ENCODE peak calls at places on chromosomes 6 and 20, in five cellular contexts. One of them, this sample, is unnamed.

GRCh38 chr6:76592561-76592960 is 520.1 kb upstream of the IMPG1 start:
- DNase-seq in stomach: no peak
- DNase-seq in transverse colon: no peak
- DNase-seq in sigmoid colon: no peak
- DNase-seq in uterus: no peak
- DNase-seq in this sample: no peak

GRCh38 chr6:32244946-32245398 is 21.1 kb upstream of the NOTCH4 start:
- DNase-seq in stomach: peak
- DNase-seq in transverse colon: peak
- DNase-seq in sigmoid colon: peak
- DNase-seq in uterus: peak
- DNase-seq in this sample: peak

GRCh38 chr6:9250852-9251251 is 815.5 kb upstream of the SLC35B3 start:
- DNase-seq in stomach: peak
- DNase-seq in transverse colon: peak
- DNase-seq in sigmoid colon: no peak
- DNase-seq in uterus: no peak
- DNase-seq in this sample: no peak

GRCh38 chr20:45157977-45158376 is 16.7 kb upstream of the PI3 start:
- DNase-seq in stomach: no peak
- DNase-seq in transverse colon: no peak
- DNase-seq in sigmoid colon: no peak
- DNase-seq in uterus: no peak
- DNase-seq in this sample: no peak

GRCh38 chr6:91412532-91412931 is 825.7 kb upstream of the MAP3K7 start:
- DNase-seq in stomach: no peak
- DNase-seq in transverse colon: no peak
- DNase-seq in sigmoid colon: no peak
- DNase-seq in uterus: no peak
- DNase-seq in this sample: no peak

GRCh38 chr6:145962581-145962980 is 1.6 kb downstream of the SHPRH start:
- DNase-seq in stomach: no peak
- DNase-seq in transverse colon: no peak
- DNase-seq in sigmoid colon: no peak
- DNase-seq in uterus: no peak
- DNase-seq in this sample: peak

GRCh38 chr6:41775293-41775882 is 4.3 kb downstream of the FRS3 start:
- DNase-seq in stomach: no peak
- DNase-seq in transverse colon: no peak
- DNase-seq in sigmoid colon: no peak
- DNase-seq in uterus: no peak
- DNase-seq in this sample: no peak

GRCh38 chr6:159480471-159480870 is 212.6 kb downstream of the SOD2 start:
- DNase-seq in stomach: no peak
- DNase-seq in transverse colon: no peak
- DNase-seq in sigmoid colon: no peak
- DNase-seq in uterus: no peak
- DNase-seq in this sample: no peak

GRCh38 chr6:62086047-62086446 is 200.0 kb downstream of the KHDRBS2 start:
- DNase-seq in stomach: no peak
- DNase-seq in transverse colon: no peak
- DNase-seq in sigmoid colon: no peak
- DNase-seq in uterus: no peak
- DNase-seq in this sample: no peak

GRCh38 chr6:137089305-137089704 is 44.5 kb upstream of the IL20RA start:
- DNase-seq in stomach: peak
- DNase-seq in transverse colon: peak
- DNase-seq in sigmoid colon: no peak
- DNase-seq in uterus: no peak
- DNase-seq in this sample: no peak

DNA sequence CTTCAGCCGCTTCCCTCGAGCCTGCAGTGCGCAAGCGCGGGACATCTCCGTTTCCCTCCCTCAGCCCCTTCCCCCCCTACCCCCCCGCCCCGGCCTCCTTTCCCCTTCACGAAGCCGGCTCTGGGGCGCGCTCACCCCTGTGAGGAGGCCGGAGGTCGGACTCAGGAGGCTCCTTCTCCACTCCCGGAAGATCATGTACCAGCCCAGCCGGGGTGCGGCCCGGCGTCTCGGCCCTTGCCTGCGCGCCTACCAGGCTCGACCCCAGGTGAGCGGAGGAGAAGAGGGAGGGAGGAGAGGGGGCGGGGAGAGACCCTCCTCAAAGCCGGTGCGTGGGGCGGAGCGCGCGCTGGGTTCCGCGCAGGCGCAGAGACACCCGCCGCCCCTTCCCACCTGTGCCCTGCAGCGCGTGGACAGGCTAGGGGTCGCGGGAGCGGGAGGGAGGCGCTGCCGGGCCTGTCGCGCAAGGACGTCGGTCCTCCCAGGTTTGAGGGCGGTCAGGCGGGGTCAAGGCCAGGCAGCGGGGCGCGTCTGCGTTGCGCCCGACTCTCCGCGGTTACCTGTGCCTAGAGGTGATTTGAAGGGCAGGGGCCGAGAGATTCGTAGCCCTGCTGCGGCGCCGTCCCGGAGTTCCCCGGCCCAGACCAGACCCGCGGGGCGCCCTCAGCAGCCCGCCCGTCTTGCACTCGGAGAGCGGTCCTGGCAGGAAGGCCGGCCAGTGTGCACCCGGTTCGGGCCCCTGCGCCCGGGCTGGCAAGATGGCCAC is at the start of gene C6orf136:
- DNase-seq in stomach: peak
- DNase-seq in transverse colon: peak
- DNase-seq in sigmoid colon: peak
- DNase-seq in uterus: peak
- DNase-seq in this sample: peak
- TF ChIP-seq POLR2A in stomach: no peak
- TF ChIP-seq POLR2A in transverse colon: peak
- TF ChIP-seq POLR2A in sigmoid colon: peak
- TF ChIP-seq POLR2A in uterus: peak
- TF ChIP-seq POLR2A in this sample: peak

GRCh38 chr20:58308290-58308679 is 1.2 kb upstream of the RAB22A start:
- DNase-seq in stomach: no peak
- DNase-seq in transverse colon: no peak
- DNase-seq in sigmoid colon: no peak
- DNase-seq in uterus: no peak
- DNase-seq in this sample: peak

GRCh38 chr20:58307270-58307669 is 2.2 kb upstream of the RAB22A start:
- DNase-seq in stomach: no peak
- DNase-seq in transverse colon: no peak
- DNase-seq in sigmoid colon: no peak
- DNase-seq in uterus: no peak
- DNase-seq in this sample: no peak

GRCh38 chr20:58310291-58310782 is 822 bp downstream of the RAB22A start:
- DNase-seq in stomach: no peak
- DNase-seq in transverse colon: no peak
- DNase-seq in sigmoid colon: no peak
- DNase-seq in uterus: no peak
- DNase-seq in this sample: no peak

GRCh38 chr20:58309607-58310290 is at the start of gene RAB22A:
- DNase-seq in stomach: peak
- DNase-seq in transverse colon: peak
- DNase-seq in sigmoid colon: peak
- DNase-seq in uterus: peak
- DNase-seq in this sample: peak

DNA sequence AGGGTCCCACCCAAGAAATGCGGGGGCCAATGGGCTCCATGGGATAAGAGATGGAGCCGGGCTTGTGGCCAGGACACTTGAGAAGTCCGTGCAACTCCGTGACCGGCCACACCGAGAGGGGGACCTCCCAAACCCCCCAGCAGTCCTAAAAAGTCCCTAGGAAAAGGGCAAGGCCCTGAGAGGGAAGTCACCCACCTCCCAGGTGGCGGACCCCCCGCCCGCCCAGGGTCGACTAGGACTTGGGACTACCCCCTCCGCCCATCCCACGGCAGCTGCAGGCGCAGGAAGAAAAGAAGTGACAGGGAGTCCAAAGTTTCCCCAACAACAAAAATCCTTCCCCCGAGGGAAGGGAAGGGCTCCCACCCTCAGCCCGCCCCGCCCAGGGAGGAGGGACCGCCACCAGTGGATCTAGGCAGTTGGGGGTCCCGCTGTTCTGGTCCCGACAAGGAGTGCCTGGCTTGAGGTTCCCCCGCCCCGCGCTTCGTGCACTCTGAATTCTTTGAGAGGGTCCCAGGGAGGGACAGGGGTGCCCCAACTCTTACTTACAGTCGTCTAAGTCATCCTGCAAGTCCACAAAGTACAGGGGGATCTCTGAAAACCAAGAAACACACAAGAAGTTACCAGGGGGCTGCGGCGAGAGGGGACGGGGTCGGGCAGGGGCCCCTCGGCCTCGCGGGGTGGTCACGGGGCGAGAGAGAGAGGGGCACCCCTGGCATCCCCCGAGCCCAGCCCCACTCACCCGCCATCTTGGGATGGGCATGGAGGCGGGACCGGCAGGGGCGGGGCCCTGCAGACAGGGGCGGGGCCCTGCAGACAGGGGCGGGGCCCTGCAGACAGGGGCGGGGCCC is 611 bp upstream of the RAB22A start:
- DNase-seq in stomach: no peak
- DNase-seq in transverse colon: peak
- DNase-seq in sigmoid colon: peak
- DNase-seq in uterus: peak
- DNase-seq in this sample: peak
- TF ChIP-seq POLR2A in stomach: no peak
- TF ChIP-seq POLR2A in transverse colon: peak
- TF ChIP-seq POLR2A in sigmoid colon: no peak
- TF ChIP-seq POLR2A in uterus: no peak
- TF ChIP-seq POLR2A in this sample: no peak

DNA sequence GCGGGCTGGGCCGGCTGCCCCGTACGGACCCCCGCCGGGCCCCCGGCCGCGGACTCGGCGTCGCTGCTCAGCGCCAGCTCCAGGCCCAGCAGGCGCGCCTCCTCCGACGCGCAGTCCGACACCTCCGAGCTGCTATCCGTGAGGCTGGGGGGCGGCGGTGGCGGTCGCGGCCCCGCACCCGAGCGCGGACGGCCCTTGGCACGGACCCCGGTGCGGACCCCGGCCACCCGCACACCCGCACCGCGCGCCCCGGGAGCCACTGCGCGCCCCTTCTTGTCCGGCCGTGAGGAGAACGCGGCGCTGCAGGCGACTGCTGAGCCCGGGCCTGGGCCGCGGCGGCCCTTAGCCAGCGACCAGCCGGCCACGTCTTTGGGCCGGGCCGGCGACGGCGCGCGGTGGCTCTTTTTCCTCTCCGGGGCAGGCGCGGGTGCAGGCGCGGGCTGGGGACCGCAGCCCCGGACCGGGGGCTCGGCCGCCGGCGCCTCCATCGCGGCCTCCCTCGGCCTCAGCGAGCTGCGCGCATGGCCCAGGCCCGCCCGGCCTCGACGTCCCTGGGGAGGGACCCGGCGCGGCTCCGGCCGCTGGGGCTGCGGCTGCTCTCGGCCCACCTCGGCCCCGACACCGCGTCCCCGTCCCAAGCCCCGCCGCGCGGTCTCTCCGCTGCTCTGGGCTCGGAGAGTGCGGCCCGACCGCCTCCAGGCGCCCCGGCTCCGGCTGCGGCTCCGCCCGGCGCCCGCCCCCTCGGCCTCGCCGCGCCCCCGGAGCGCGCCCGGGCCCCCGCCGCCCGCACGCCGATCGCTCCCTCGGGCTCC is 12.9 kb upstream of the TLDC2 start:
- DNase-seq in stomach: no peak
- DNase-seq in transverse colon: no peak
- DNase-seq in sigmoid colon: no peak
- DNase-seq in uterus: no peak
- DNase-seq in this sample: peak
- TF ChIP-seq POLR2A in stomach: no peak
- TF ChIP-seq POLR2A in transverse colon: no peak
- TF ChIP-seq POLR2A in sigmoid colon: no peak
- TF ChIP-seq POLR2A in uterus: peak
- TF ChIP-seq POLR2A in this sample: no peak

DNA sequence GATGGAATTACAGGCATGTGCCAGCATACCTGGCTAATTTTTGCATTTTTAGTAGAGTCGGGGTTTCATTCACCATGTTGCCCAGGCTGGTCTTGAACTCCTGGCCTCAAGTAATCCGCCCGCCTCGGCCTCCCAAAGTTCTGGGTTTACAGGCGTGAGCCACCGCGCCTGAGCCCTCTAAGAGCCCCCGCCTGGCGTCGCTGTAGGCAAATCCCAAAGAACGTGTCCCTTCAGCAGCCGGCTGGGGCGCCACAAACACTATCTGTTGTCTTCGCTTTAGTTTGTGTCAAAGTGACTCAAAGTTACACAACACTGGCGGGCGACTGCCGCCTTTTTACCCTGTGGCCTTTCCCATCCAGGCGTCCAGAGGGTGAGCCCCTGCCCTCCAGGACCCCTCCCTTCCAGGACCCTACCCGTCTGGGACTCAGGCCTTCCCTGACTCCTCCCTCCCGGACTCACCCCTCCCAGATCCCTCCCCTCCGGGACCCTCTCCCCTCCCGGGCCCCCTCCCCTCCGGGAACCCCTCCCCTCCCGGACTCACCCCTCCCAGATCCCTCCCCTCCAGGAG is 940 bp upstream of the ADRM1 start:
- DNase-seq in stomach: peak
- DNase-seq in transverse colon: peak
- DNase-seq in sigmoid colon: peak
- DNase-seq in uterus: peak
- DNase-seq in this sample: peak
- TF ChIP-seq POLR2A in stomach: no peak
- TF ChIP-seq POLR2A in transverse colon: peak
- TF ChIP-seq POLR2A in sigmoid colon: no peak
- TF ChIP-seq POLR2A in uterus: peak
- TF ChIP-seq POLR2A in this sample: no peak

GRCh38 chr6:144285798-144286502 is 815 bp downstream of the UTRN start:
- DNase-seq in stomach: peak
- DNase-seq in transverse colon: peak
- DNase-seq in sigmoid colon: peak
- DNase-seq in uterus: peak
- DNase-seq in this sample: peak

GRCh38 chr6:144289006-144289405 is 3.9 kb downstream of the UTRN start:
- DNase-seq in stomach: no peak
- DNase-seq in transverse colon: no peak
- DNase-seq in sigmoid colon: no peak
- DNase-seq in uterus: no peak
- DNase-seq in this sample: no peak

GRCh38 chr6:144284753-144285547 is at the start of gene UTRN:
- DNase-seq in stomach: peak
- DNase-seq in transverse colon: peak
- DNase-seq in sigmoid colon: peak
- DNase-seq in uterus: peak
- DNase-seq in this sample: peak

GRCh38 chr6:144285548-144285797 is 338 bp downstream of the UTRN start:
- DNase-seq in stomach: no peak
- DNase-seq in transverse colon: no peak
- DNase-seq in sigmoid colon: no peak
- DNase-seq in uterus: no peak
- DNase-seq in this sample: peak

GRCh38 chr6:144286503-144287393 is 1.6 kb downstream of the UTRN start:
- DNase-seq in stomach: peak
- DNase-seq in transverse colon: peak
- DNase-seq in sigmoid colon: peak
- DNase-seq in uterus: peak
- DNase-seq in this sample: no peak
- TF ChIP-seq POLR2A in stomach: no peak
- TF ChIP-seq POLR2A in transverse colon: peak
- TF ChIP-seq POLR2A in sigmoid colon: no peak
- TF ChIP-seq POLR2A in uterus: peak
- TF ChIP-seq POLR2A in this sample: no peak

This sample was measured in erythroblast.